ENCODE peak calls at places on chromosome 21, in five cellular contexts. Q is pancreas, T is GM23248, I is breast epithelium, B is lower lobe of right lung. X is an unnamed sample.

GRCh38 chr21:43775795-43776430 is at the start of gene CSTB:
- DNase-seq in Q (peak; percentile 83), T (peak; percentile 79), I (peak; percentile 69), B (peak; percentile 92), X (peak; percentile 42)

GRCh38 chr21:42651515-42652401 is 1.7 kb upstream of the PDE9A start:
- DNase-seq in Q (no peak), T (no peak), I (no peak), B (peak; percentile 34), X (no peak)

GRCh38 chr21:43726686-43727570 is 8.0 kb downstream of the PDXK start:
- DNase-seq in Q (no peak), T (no peak), I (peak; percentile 65), B (peak; percentile 81), X (no peak)

GRCh38 chr21:42530167-42530518 is 16.5 kb downstream of the SLC37A1 start:
- DNase-seq in Q (no peak), T (no peak), I (no peak), B (no peak), X (no peak)

GRCh38 chr21:14572206-14572780 is 26.2 kb upstream of the SAMSN1 start:
- DNase-seq in Q (no peak), T (no peak), I (no peak), B (no peak), X (no peak)

GRCh38 chr21:25462517-25462971 is 144.7 kb downstream of the MRPL39 start:
- DNase-seq in Q (no peak), T (no peak), I (no peak), B (no peak), X (no peak)

GRCh38 chr21:30014883-30015282 is 75.1 kb upstream of the GRIK1 start:
- DNase-seq in Q (no peak), T (no peak), I (no peak), B (no peak), X (no peak)

GRCh38 chr21:38982096-38982495 is 176.4 kb downstream of the ETS2 start:
- DNase-seq in Q (no peak), T (no peak), I (no peak), B (no peak), X (no peak)

GRCh38 chr21:25558123-25558522 is 49.2 kb downstream of the MRPL39 start:
- DNase-seq in Q (no peak), T (no peak), I (no peak), B (no peak), X (no peak)

GRCh38 chr21:42674351-42674940 is 21.0 kb downstream of the PDE9A start:
- DNase-seq in Q (no peak), T (no peak), I (no peak), B (no peak), X (no peak)

GRCh38 chr21:27292229-27292628 is 325.3 kb upstream of the ADAMTS5 start:
- DNase-seq in Q (no peak), T (no peak), I (no peak), B (no peak), X (no peak)

GRCh38 chr21:43345746-43346409 is 81.1 kb downstream of the SIK1 start:
- DNase-seq in Q (peak; percentile 42), T (peak; percentile 79), I (no peak), B (no peak), X (peak; percentile 59)

GRCh38 chr21:38774152-38774551 is 31.6 kb upstream of the ETS2 start:
- DNase-seq in Q (no peak), T (no peak), I (no peak), B (no peak), X (no peak)

GRCh38 chr21:38291875-38292274 is 35.1 kb downstream of the KCNJ15 start:
- DNase-seq in Q (no peak), T (no peak), I (no peak), B (no peak), X (no peak)

GRCh38 chr21:46161180-46161799 is 5.9 kb upstream of the FTCD start:
- DNase-seq in Q (no peak), T (no peak), I (no peak), B (no peak), X (no peak)

GRCh38 chr21:43305336-43305665 is 121.6 kb downstream of the SIK1 start:
- DNase-seq in Q (no peak), T (no peak), I (no peak), B (no peak), X (no peak)

GRCh38 chr21:37677006-37677405 is 239.3 kb downstream of the KCNJ6 start:
- DNase-seq in Q (no peak), T (no peak), I (no peak), B (no peak), X (no peak)

GRCh38 chr21:26412831-26413329 is 160.2 kb downstream of the CYYR1 start:
- DNase-seq in Q (no peak), T (no peak), I (no peak), B (no peak), X (no peak)

GRCh38 chr21:29189358-29189757 is 58.9 kb downstream of the MAP3K7CL start:
- DNase-seq in Q (no peak), T (peak; percentile 71), I (no peak), B (no peak), X (no peak)

GRCh38 chr21:39688010-39688409 is 57.0 kb upstream of the IGSF5 start:
- DNase-seq in Q (no peak), T (no peak), I (no peak), B (no peak), X (no peak)

GRCh38 chr21:42406201-42406601 is 2.5 kb downstream of the UBASH3A start:
- DNase-seq in Q (no peak), T (no peak), I (no peak), B (no peak), X (no peak)

GRCh38 chr21:29386803-29387202 is 88.1 kb downstream of the BACH1 start:
- DNase-seq in Q (no peak), T (no peak), I (no peak), B (no peak), X (no peak)

GRCh38 chr21:38989745-38990423 is 184.2 kb downstream of the ETS2 start:
- DNase-seq in Q (no peak), T (peak; percentile 76), I (no peak), B (no peak), X (peak; percentile 90)

GRCh38 chr21:43352568-43353281 is 74.2 kb downstream of the SIK1 start:
- DNase-seq in Q (no peak), T (no peak), I (no peak), B (no peak), X (no peak)

GRCh38 chr21:43331962-43332458 is 94.9 kb downstream of the SIK1 start:
- DNase-seq in Q (no peak), T (peak; percentile 52), I (peak; percentile 80), B (peak; percentile 71), X (peak; percentile 69)

GRCh38 chr21:20998886-20999285 is 677 bp downstream of the NCAM2 start:
- DNase-seq in Q (no peak), T (peak; percentile 1), I (no peak), B (no peak), X (no peak)
- H3K4me3 ChIP-seq in Q (no peak overlapping the region), T (peak overlapping the region; percentile 79), I (peak overlapping the region; percentile 83), B (peak overlapping the region; percentile 65), X (peak overlapping the region; percentile 82)

GRCh38 chr21:34690793-34691175 is 22.0 kb downstream of the CLIC6 start:
- DNase-seq in Q (no peak), T (no peak), I (no peak), B (no peak), X (no peak)
- H3K4me3 ChIP-seq in Q (no peak overlapping the region), T (no peak overlapping the region), I (no peak overlapping the region), B (no peak overlapping the region), X (no peak overlapping the region)

DNA sequence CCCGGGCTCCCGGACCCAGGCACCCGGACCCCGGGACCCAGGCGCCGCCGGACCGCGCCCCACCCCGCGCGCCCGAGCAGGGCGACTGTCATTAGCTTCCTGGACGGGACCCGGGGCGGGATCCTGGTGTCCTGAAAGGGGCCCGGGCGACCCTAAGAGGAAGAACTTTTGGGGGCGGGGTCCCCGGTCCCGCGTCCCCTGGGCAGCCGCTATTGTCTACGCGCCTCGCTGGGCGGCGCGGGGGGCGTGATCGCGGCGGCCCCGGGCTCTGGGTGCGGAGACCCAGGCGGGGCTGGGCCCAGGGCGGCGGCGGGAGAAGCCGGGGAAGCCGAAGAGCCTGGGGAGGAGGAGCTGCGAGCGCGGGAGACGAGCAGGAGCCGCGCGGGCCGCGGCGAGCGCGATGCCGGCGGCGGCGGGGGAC is 465 bp downstream of the HUNK start:
- DNase-seq in Q (peak; percentile 55), T (no peak), I (no peak), B (no peak), X (no peak)
- H3K4me3 ChIP-seq in Q (peak overlapping the region; percentile 60), T (peak overlapping the region; percentile 80), I (peak overlapping the region; percentile 87), B (peak overlapping the region; percentile 58), X (peak overlapping the region; percentile 68)

DNA sequence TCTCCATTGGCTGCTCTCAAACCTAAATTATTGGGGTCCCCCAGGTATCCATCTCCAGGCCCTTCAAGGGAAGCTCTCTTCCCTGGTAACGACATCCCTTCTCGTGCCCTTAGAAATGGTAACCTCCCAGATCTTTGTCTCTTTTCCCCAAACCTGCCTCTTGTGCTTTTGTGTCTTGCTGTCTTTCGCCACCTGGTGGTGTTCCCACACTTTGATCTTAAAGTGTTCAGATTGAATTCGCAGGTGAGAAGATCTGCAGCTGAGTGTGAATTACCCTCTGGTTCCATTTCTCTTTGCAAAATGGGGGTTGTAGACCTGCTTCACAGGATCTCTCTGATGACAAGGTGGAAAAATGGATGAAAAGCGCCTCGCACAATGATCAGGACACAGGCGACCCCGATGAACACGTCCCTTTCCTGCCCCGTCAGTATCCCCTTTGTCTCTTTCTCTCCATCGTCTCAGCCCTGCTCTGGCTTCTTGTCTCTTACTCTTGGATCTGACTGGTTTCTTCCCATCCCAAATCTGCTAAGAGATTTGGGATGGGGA is 53.1 kb downstream of the DOP1B start:
- DNase-seq in Q (peak; percentile 53), T (peak; percentile 75), I (no peak), B (peak; percentile 52), X (peak; percentile 85)
- H3K4me3 ChIP-seq in Q (no peak overlapping the region), T (no peak overlapping the region), I (no peak overlapping the region), B (no peak overlapping the region), X (no peak overlapping the region)

GRCh38 chr21:41162111-41162510 is 5.8 kb upstream of the BACE2 start:
- DNase-seq in Q (no peak), T (no peak), I (no peak), B (no peak), X (no peak)

GRCh38 chr21:41161428-41161827 is 6.5 kb upstream of the BACE2 start:
- DNase-seq in Q (no peak), T (no peak), I (no peak), B (peak; percentile 4), X (no peak)

GRCh38 chr21:41164052-41164451 is 3.9 kb upstream of the BACE2 start:
- DNase-seq in Q (no peak), T (no peak), I (no peak), B (no peak), X (no peak)

GRCh38 chr21:41164981-41165650 is 2.8 kb upstream of the BACE2 start:
- DNase-seq in Q (peak; percentile 72), T (peak; percentile 32), I (peak; percentile 80), B (no peak), X (peak; percentile 8)

DNA sequence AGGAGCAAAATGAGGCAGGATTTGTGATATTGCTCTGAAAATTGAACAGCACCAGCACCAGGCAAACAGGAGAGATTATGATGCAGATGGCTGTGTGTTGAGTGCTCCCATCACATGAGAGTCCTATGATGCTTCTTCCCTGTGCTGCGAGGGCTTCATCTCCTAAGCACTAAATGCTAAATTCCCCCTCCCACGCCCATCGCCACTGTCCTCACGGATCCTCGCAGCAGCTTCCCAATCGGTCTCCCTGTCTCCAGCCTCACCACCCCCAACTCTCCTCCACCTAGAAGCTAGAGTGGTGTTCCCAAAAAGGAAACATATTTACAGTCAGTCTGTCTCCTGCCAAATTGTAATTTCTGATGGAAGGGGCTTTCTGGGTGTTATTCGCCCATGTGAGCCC is 4.9 kb upstream of the BACE2 start:
- DNase-seq in Q (no peak), T (no peak), I (no peak), B (no peak), X (no peak)
- H3K4me3 ChIP-seq in Q (no peak overlapping the region), T (no peak overlapping the region), I (no peak overlapping the region), B (no peak overlapping the region), X (no peak overlapping the region)